ENCODE peak calls at places on chromosome 11, in five cellular contexts. L, J, R, G and S are unnamed samples.

GRCh38 chr11:73157141-73158010 is 15.3 kb upstream of the FCHSD2 start:
- DNase-seq in L (peak), J (no peak), R (peak), G (peak), S (peak)

GRCh38 chr11:111059726-111060125 is 185.8 kb upstream of the POU2AF2 start:
- DNase-seq in L (no peak), J (no peak), R (no peak), G (no peak), S (no peak)

GRCh38 chr11:124115782-124116616 is 749 bp downstream of the VWA5A start:
- DNase-seq in L (no peak), J (peak), R (no peak), G (no peak), S (no peak)

GRCh38 chr11:126060651-126061220 is 1.9 kb downstream of the CDON start:
- DNase-seq in L (no peak), J (peak), R (no peak), G (no peak), S (no peak)

GRCh38 chr11:33721984-33722383 is 14.2 kb downstream of the CD59 start:
- DNase-seq in L (no peak), J (no peak), R (no peak), G (no peak), S (no peak)

GRCh38 chr11:125494987-125495725 is 909 bp downstream of the FEZ1 start:
- DNase-seq in L (no peak), J (peak), R (no peak), G (peak), S (no peak)

GRCh38 chr11:125128450-125128849 is 17.0 kb upstream of the TMEM218 start:
- DNase-seq in L (no peak), J (no peak), R (no peak), G (peak), S (peak)

GRCh38 chr11:46472662-46472994 is 81.1 kb upstream of the CHRM4 start:
- DNase-seq in L (no peak), J (no peak), R (no peak), G (no peak), S (no peak)

GRCh38 chr11:9203715-9204311 is 61.3 kb downstream of the DENND5A start:
- DNase-seq in L (peak), J (peak), R (no peak), G (no peak), S (no peak)

GRCh38 chr11:18623707-18624106 is 10.4 kb downstream of the SPTY2D1 start:
- DNase-seq in L (no peak), J (no peak), R (no peak), G (no peak), S (no peak)

GRCh38 chr11:91608662-91609061 is 616.0 kb upstream of the FAT3 start:
- DNase-seq in L (no peak), J (no peak), R (no peak), G (no peak), S (no peak)

GRCh38 chr11:27718853-27719574 is 18.8 kb upstream of the BDNF start:
- DNase-seq in L (no peak), J (peak), R (no peak), G (peak), S (no peak)

GRCh38 chr11:84558085-84558905 is 1068.8 kb downstream of the DLG2 start:
- DNase-seq in L (peak), J (peak), R (no peak), G (peak), S (no peak)
- TF ChIP-seq CTCF in L (peak), J (peak), R (peak), G (peak), S (peak)

DNA sequence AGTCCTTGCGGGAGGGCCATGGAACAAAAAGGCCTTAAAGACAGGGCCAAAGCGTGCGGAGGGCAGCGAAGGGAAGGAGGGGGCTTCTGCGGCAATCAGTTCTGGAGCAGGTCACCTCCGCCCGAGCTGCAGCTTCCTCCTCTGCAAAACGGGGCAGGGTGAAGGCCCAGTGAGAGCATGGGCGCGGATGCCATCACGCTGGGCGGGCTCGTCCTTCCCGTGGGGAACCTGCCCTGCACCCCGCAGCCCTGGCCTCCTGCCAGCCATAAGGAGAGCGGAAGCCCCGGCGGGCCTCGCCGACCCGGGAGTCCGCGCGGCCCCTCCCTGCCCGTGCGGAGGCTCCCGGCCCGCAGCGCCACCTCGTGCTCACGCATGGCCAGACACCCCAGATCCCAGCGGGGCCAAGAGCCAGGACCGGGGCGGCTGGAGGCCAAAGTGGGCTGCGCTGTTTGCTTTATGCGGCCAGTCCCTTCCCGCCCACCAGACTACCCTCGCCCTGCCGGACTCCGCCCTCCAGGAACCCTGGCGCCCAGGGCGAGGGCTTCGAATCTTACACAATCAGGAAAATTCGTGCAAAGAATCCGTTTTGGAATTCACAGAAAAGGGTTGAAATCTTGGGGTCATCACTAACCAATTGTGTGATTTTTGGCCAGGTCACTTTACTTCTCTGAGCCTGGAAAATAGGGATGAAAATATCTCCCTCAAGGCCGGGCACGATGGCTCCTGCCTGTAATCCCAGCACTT is 16.1 kb downstream of the TSKU start:
- DNase-seq in L (peak), J (peak), R (peak), G (peak), S (no peak)
- H3K4me3 ChIP-seq in L (no peak), J (peak), R (peak), G (peak), S (peak)

GRCh38 chr11:64778473-64779298 is at the start of gene SF1:
- DNase-seq in L (peak), J (peak), R (peak), G (peak), S (peak)
- TF ChIP-seq CTCF in L (no peak), J (peak), R (peak), G (peak), S (no peak)

DNA sequence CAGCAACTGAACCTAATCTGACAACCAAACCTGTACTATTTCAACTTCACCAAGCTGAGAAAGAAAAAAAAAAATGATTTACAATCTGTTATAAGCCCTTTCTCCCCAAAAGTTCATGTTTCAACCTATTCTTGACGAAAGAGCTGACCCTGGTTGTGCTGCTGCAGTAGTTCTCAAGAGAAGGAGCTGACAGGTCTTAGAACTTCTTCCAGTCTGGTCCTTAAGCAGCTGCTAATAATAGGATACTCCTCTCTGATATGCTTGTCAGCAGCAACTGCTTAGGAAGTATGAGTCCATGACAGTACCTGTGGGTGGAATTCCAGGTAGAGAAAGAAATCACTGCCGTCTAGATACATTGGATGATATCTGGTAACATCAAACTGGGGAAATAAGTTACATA is 735.1 kb upstream of the CCDC90B start:
- DNase-seq in L (no peak), J (no peak), R (no peak), G (no peak), S (no peak)
- H3K4me3 ChIP-seq in L (no peak), J (no peak), R (no peak), G (no peak), S (no peak)